ENCODE peak calls at places on chromosomes 12 and 14, in seven cellular contexts. Q is neuronal stem cell, V is mesendoderm, T is H1, C is H9, M is trophoblast cell, D is IMR-90. R is an unnamed sample.

GRCh38 chr12:26651566-26652188 is 181.3 kb downstream of the ITPR2 start:
- DNase-seq in Q (peak; percentile 56), V (peak; percentile 88), T (peak; percentile 59), C (peak; percentile 83), M (peak; percentile 90), D (peak; percentile 88), R (peak; percentile 79)

GRCh38 chr12:120224304-120225199 is 23.6 kb upstream of the RPLP0 start:
- DNase-seq in Q (no peak), V (no peak), T (no peak), C (no peak), M (peak; percentile 12), D (no peak), R (no peak)

GRCh38 chr14:100417466-100417865 is 94.3 kb downstream of the SLC25A47 start:
- DNase-seq in Q (peak; percentile 67), V (peak; percentile 91), T (peak; percentile 58), C (peak; percentile 89), M (peak; percentile 56), D (peak; percentile 97), R (peak; percentile 95)

GRCh38 chr12:122031342-122032216 is 9.9 kb downstream of the BCL7A start:
- DNase-seq in Q (no peak), V (peak; percentile 59), T (peak; percentile 36), C (peak; percentile 90), M (peak; percentile 51), D (no peak), R (peak; percentile 44)

GRCh38 chr14:99708449-99708848 is 24.4 kb downstream of the CYP46A1 start:
- DNase-seq in Q (no peak), V (no peak), T (no peak), C (peak; percentile 14), M (no peak), D (no peak), R (no peak)

GRCh38 chr12:113432976-113433375 is 10.8 kb downstream of the SDSL start:
- DNase-seq in Q (no peak), V (no peak), T (no peak), C (no peak), M (no peak), D (no peak), R (no peak)

GRCh38 chr12:14256555-14257169 is 108.8 kb upstream of the ATF7IP start:
- DNase-seq in Q (peak; percentile 48), V (peak; percentile 92), T (no peak), C (peak; percentile 81), M (peak; percentile 92), D (peak; percentile 85), R (peak; percentile 81)

GRCh38 chr14:95229749-95230148 is 72.4 kb upstream of the DICER1 start:
- DNase-seq in Q (no peak), V (peak; percentile 38), T (no peak), C (no peak), M (no peak), D (no peak), R (no peak)

GRCh38 chr14:94689218-94689984 is 77.2 kb downstream of the SERPINA3 start:
- DNase-seq in Q (peak; percentile 71), V (peak; percentile 74), T (no peak), C (peak; percentile 80), M (peak; percentile 75), D (peak; percentile 22), R (peak; percentile 20)

GRCh38 chr12:27965966-27966365 is 6.6 kb downstream of the PTHLH start:
- DNase-seq in Q (no peak), V (no peak), T (no peak), C (no peak), M (no peak), D (peak; percentile 63), R (peak; percentile 33)

GRCh38 chr12:120199025-120199424 is 1.9 kb downstream of the RPLP0 start:
- DNase-seq in Q (no peak), V (no peak), T (no peak), C (no peak), M (no peak), D (no peak), R (no peak)

GRCh38 chr12:30201301-30202160 is 417.8 kb upstream of the TMTC1 start:
- DNase-seq in Q (no peak), V (peak; percentile 38), T (no peak), C (peak; percentile 39), M (no peak), D (no peak), R (peak; percentile 6)

GRCh38 chr12:47155457-47156166 is 75.9 kb upstream of the AMIGO2 start:
- DNase-seq in Q (no peak), V (peak; percentile 21), T (no peak), C (no peak), M (no peak), D (peak; percentile 70), R (peak; percentile 82)

GRCh38 chr12:120117961-120118709 is 1.6 kb upstream of the RAB35 start:
- DNase-seq in Q (no peak), V (peak; percentile 94), T (no peak), C (peak; percentile 88), M (peak; percentile 27), D (peak; percentile 67), R (peak; percentile 88)

GRCh38 chr14:99971929-99972747 is 93.1 kb upstream of the EVL start:
- DNase-seq in Q (peak; percentile 29), V (no peak), T (no peak), C (no peak), M (peak; percentile 28), D (peak; percentile 21), R (peak; percentile 19)

GRCh38 chr14:91891721-91892220 is 24.4 kb upstream of the TC2N start:
- DNase-seq in Q (no peak), V (no peak), T (no peak), C (no peak), M (no peak), D (no peak), R (no peak)

GRCh38 chr12:712172-712863 is 40.1 kb upstream of the WNK1 start:
- DNase-seq in Q (no peak), V (peak; percentile 31), T (no peak), C (no peak), M (no peak), D (peak; percentile 35), R (peak; percentile 34)

GRCh38 chr14:105490572-105491365 is at the start of gene TEDC1:
- DNase-seq in Q (peak; percentile 99), V (peak; percentile 100), T (peak; percentile 90), C (peak; percentile 99), M (peak; percentile 100), D (peak; percentile 100), R (peak; percentile 100)
- H4K8ac ChIP-seq in Q (peak within 1 kb of the TSS; percentile 43), V (peak within 1 kb of the TSS; percentile 59), T (peak within 1 kb of the TSS; percentile 71), C (no peak within 1 kb of the TSS), M (peak within 1 kb of the TSS; percentile 74), D (no peak within 1 kb of the TSS), R (no peak within 1 kb of the TSS)

GRCh38 chr14:50272498-50272897 is 39.5 kb downstream of the L2HGDH start:
- DNase-seq in Q (no peak), V (no peak), T (no peak), C (no peak), M (peak; percentile 80), D (no peak), R (no peak)
- H3K4me2 ChIP-seq in Q (no peak overlapping the region), V (no peak overlapping the region), T (no peak overlapping the region), C (no peak overlapping the region), M (no peak overlapping the region), D (no peak overlapping the region), R (no peak overlapping the region)

GRCh38 chr12:63036974-63037335 is 102.0 kb upstream of the PPM1H start:
- DNase-seq in Q (no peak), V (no peak), T (no peak), C (no peak), M (no peak), D (no peak), R (no peak)
- H4K8ac ChIP-seq in Q (no peak overlapping the region), V (no peak overlapping the region), T (no peak overlapping the region), C (no peak overlapping the region), M (no peak overlapping the region), D (no peak overlapping the region), R (no peak overlapping the region)

GRCh38 chr12:85805654-85806053 is 30.6 kb downstream of the RASSF9 start:
- DNase-seq in Q (no peak), V (no peak), T (no peak), C (no peak), M (no peak), D (no peak), R (no peak)

GRCh38 chr12:85804663-85805062 is 31.5 kb downstream of the RASSF9 start:
- DNase-seq in Q (no peak), V (no peak), T (no peak), C (no peak), M (no peak), D (no peak), R (no peak)

GRCh38 chr12:85807681-85808228 is 28.5 kb downstream of the RASSF9 start:
- DNase-seq in Q (no peak), V (no peak), T (no peak), C (no peak), M (peak; percentile 54), D (no peak), R (no peak)

GRCh38 chr12:85803231-85803630 is 33.0 kb downstream of the RASSF9 start:
- DNase-seq in Q (no peak), V (no peak), T (no peak), C (no peak), M (no peak), D (peak; percentile 15), R (no peak)

GRCh38 chr12:85803923-85804322 is 32.3 kb downstream of the RASSF9 start:
- DNase-seq in Q (no peak), V (no peak), T (no peak), C (no peak), M (no peak), D (no peak), R (no peak)
- H3K4me2 ChIP-seq in Q (no peak overlapping the region), V (no peak overlapping the region), T (no peak overlapping the region), C (no peak overlapping the region), M (no peak overlapping the region), D (no peak overlapping the region), R (no peak overlapping the region)

GRCh38 chr12:6306599-6307220 is 3.8 kb upstream of the PLEKHG6 start:
- DNase-seq in Q (no peak), V (no peak), T (no peak), C (no peak), M (peak; percentile 76), D (no peak), R (no peak)
- H4K8ac ChIP-seq in Q (no peak overlapping the region), V (no peak overlapping the region), T (no peak overlapping the region), C (no peak overlapping the region), M (no peak overlapping the region), D (no peak overlapping the region), R (peak overlapping the region; percentile 31)

DNA sequence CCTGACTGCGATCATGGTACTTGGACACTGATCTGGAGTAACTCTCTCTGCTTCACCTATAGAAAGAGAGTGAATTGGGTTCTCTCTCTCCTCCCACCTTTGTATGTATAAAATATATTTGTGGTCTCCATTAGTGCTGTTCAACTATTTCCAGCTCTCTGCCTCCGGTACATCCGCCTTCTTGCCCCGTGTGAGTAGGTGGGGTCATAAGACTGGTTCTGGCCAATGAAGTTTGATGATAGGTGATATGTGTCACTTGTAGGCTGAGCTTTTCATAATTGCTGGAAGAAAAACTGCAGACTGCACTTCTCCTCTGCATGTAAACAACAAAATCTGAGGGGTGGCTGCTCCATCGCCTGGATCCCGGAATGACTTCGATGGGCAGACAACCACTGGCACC is 210.4 kb downstream of the EXOC5 start:
- DNase-seq in Q (no peak), V (no peak), T (no peak), C (no peak), M (no peak), D (no peak), R (no peak)
- H3K4me2 ChIP-seq in Q (no peak overlapping the region), V (no peak overlapping the region), T (no peak overlapping the region), C (no peak overlapping the region), M (no peak overlapping the region), D (no peak overlapping the region), R (no peak overlapping the region)

GRCh38 chr12:130609966-130610365 is 106.1 kb downstream of the RIMBP2 start:
- DNase-seq in Q (no peak), V (no peak), T (no peak), C (no peak), M (no peak), D (no peak), R (no peak)
- H4K8ac ChIP-seq in Q (no peak overlapping the region), V (no peak overlapping the region), T (no peak overlapping the region), C (no peak overlapping the region), M (no peak overlapping the region), D (no peak overlapping the region), R (no peak overlapping the region)